ENCODE peak calls at places on chromosomes 2 and 18, in eight cellular contexts. Z is CD8-positive, alpha-beta memory T cell; T is GM23248; L is heart left ventricle; A is suprapubic skin; X is Karpas-422; D is IMR-90; O is cardiac muscle cell. H is an unnamed sample.

GRCh38 chr2:23037596-23037995 is 347.4 kb upstream of the KLHL29 start:
- DNase-seq in Z (no peak), T (no peak), L (no peak), A (no peak), X (no peak), D (no peak), O (no peak), H (no peak)

GRCh38 chr2:27353762-27354596 is 2.6 kb downstream of the GTF3C2 start:
- DNase-seq in Z (no peak), T (peak), L (no peak), A (no peak), X (no peak), D (peak), O (no peak), H (no peak)

GRCh38 chr2:70190086-70190412 is 770 bp downstream of the C2orf42 start:
- DNase-seq in Z (no peak), T (no peak), L (no peak), A (no peak), X (peak), D (peak), O (peak), H (no peak)

GRCh38 chr2:240813231-240813921 is 6.6 kb downstream of the KIF1A start:
- DNase-seq in Z (no peak), T (no peak), L (no peak), A (no peak), X (no peak), D (no peak), O (no peak), H (no peak)

GRCh38 chr2:50582164-50582563 is 449.8 kb downstream of the NRXN1 start:
- DNase-seq in Z (no peak), T (no peak), L (no peak), A (no peak), X (no peak), D (no peak), O (no peak), H (peak)

GRCh38 chr2:42421157-42421485 is 60.1 kb upstream of the COX7A2L start:
- DNase-seq in Z (no peak), T (peak), L (no peak), A (no peak), X (no peak), D (no peak), O (no peak), H (no peak)

GRCh38 chr18:48108136-48108535 is 177.7 kb upstream of the SMAD2 start:
- DNase-seq in Z (no peak), T (no peak), L (no peak), A (no peak), X (no peak), D (no peak), O (no peak), H (no peak)

GRCh38 chr2:220999351-220999750 is 572.8 kb downstream of the EPHA4 start:
- DNase-seq in Z (no peak), T (peak), L (no peak), A (no peak), X (no peak), D (peak), O (no peak), H (no peak)

GRCh38 chr2:172328103-172328835 is 99.1 kb upstream of the ITGA6 start:
- DNase-seq in Z (no peak), T (peak), L (no peak), A (no peak), X (no peak), D (peak), O (no peak), H (no peak)

GRCh38 chr2:25036221-25036559 is 5.7 kb upstream of the EFR3B start:
- DNase-seq in Z (no peak), T (no peak), L (no peak), A (no peak), X (peak), D (no peak), O (peak), H (no peak)

GRCh38 chr2:109604597-109604996 is 9.2 kb downstream of the SEPTIN10 start:
- DNase-seq in Z (no peak), T (peak), L (no peak), A (no peak), X (no peak), D (peak), O (no peak), H (peak)

DNA sequence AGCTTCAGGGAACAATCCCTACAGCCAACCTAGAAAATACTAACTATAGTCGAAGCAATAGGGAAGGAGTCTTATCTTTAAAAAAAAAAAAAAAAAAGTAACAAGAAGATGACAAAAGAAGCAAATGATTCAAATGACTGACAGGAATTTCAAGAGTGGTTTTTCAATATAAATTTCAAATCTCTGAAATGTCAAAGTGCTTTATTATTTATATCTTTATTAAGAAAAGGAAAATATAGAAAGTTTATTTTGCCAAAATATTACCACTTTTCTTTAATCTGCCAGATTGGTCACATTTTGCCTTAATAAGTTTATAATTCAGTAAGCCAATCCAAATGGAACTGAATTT is 63.5 kb upstream of the HNRNPA3 start:
- DNase-seq in Z (no peak), T (no peak), L (no peak), A (no peak), X (no peak), D (no peak), O (no peak), H (no peak)
- H3K4me3 ChIP-seq in Z (peak), T (peak), L (peak), A (peak), X (peak), D (no peak), O (no peak), H (no peak)

DNA sequence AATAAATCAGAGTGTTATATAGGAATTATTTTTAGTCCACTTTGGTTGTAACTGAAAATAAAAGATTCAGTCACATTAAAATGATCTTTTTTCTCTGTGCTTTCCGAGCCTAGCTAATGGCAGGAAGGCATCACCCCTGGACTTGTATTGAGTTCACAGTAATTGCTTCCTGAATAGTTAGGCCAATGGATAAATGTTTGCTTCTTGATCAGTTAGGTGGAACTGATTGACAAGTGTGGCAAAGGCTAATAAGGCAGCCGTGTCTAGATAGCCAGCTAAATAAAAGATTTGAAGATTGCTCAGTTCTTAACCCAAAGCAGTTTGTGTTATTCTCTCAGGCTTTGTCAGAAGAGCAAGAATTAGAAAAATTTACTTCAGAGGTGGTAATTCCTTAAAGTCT is 20.8 kb downstream of the FAM171B start:
- DNase-seq in Z (no peak), T (no peak), L (no peak), A (no peak), X (peak), D (no peak), O (no peak), H (no peak)
- H3K27ac ChIP-seq in Z (no peak), T (no peak), L (no peak), A (no peak), X (no peak), D (no peak), O (no peak), H (no peak)

DNA sequence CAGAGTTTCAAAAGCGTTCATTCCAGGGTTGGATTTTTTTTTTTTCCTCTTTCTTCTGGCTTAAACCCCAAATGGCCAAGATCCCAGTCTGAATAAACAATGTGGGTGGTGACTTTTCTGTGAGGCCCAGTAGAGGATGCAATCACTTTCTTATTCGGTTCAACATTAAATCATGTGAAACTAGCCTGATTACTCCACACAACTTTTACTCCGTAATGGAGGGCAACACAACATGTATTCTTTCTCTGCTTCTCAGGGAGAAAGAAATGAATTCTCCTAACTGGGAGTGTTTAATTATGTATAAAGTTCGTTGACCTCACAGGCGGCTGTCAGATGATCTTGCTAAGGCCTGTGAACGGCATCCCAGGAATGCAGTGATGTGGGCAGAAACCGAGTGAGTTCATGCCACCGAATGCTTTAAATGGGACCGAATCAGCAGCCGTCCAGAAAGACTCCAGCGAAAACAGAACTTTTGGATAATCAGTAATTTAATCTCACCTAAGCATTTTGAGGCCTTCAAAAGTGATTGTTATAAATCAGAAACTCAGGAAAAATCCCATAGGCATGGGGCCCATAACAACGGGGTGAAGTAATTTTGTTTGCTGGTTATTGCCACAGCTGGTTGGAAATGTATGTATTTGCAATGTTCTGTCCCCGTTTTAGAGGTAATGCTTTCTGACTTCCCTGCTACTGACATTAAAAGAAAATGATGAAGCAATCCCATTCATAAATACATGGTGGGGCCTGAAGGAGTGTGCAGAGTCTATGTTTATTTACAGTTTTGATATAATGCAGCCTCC is 81.5 kb downstream of the BCL2 start:
- DNase-seq in Z (no peak), T (peak), L (peak), A (no peak), X (no peak), D (peak), O (peak), H (peak)
- H3K4me3 ChIP-seq in Z (no peak), T (peak), L (peak), A (peak), X (no peak), D (peak), O (no peak), H (no peak)

GRCh38 chr2:2739231-2739795 is 408.2 kb upstream of the MYT1L start:
- DNase-seq in Z (no peak), T (no peak), L (no peak), A (no peak), X (no peak), D (no peak), O (no peak), H (no peak)
- H3K27ac ChIP-seq in Z (no peak), T (no peak), L (no peak), A (no peak), X (no peak), D (no peak), O (no peak), H (no peak)

GRCh38 chr2:226752887-226753286 is 46.7 kb downstream of the IRS1 start:
- DNase-seq in Z (no peak), T (no peak), L (no peak), A (no peak), X (no peak), D (no peak), O (no peak), H (no peak)

GRCh38 chr2:226756131-226756530 is 43.5 kb downstream of the IRS1 start:
- DNase-seq in Z (no peak), T (peak), L (no peak), A (no peak), X (no peak), D (peak), O (no peak), H (no peak)

GRCh38 chr2:226758886-226759660 is 40.5 kb downstream of the IRS1 start:
- DNase-seq in Z (no peak), T (peak), L (no peak), A (no peak), X (no peak), D (peak), O (no peak), H (peak)

GRCh38 chr2:226759768-226760167 is 39.9 kb downstream of the IRS1 start:
- DNase-seq in Z (no peak), T (no peak), L (no peak), A (no peak), X (no peak), D (no peak), O (no peak), H (peak)

GRCh38 chr2:226754821-226755536 is 44.6 kb downstream of the IRS1 start:
- DNase-seq in Z (no peak), T (peak), L (no peak), A (no peak), X (no peak), D (peak), O (no peak), H (no peak)
- H3K4me3 ChIP-seq in Z (no peak), T (no peak), L (no peak), A (no peak), X (no peak), D (peak), O (no peak), H (no peak)

GRCh38 chr18:58829263-58829662 is 35.4 kb upstream of the ZNF532 start:
- DNase-seq in Z (no peak), T (no peak), L (no peak), A (no peak), X (no peak), D (peak), O (no peak), H (no peak)
- H3K27ac ChIP-seq in Z (no peak), T (no peak), L (no peak), A (no peak), X (no peak), D (no peak), O (no peak), H (no peak)

DNA sequence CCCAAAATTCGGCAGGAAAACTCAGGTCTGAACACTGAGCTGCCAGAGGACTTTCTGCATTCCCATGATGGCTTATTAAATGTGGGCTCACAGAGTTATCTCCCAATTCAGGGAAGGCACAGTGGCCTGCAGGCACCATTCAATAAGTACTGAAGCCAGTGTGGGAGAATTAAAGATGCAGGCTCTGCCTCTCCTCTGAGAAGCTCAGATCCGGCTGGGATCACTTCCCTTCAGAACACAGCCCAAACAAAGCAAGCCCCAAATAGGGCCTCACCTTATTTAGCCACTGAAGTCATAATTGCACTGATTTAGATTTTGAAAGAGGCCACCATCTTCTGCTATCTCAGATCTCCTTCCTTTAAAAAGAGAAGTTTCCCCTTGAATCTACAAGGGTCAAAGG is 94.3 kb downstream of the MAPK4 start:
- DNase-seq in Z (no peak), T (no peak), L (no peak), A (no peak), X (no peak), D (no peak), O (no peak), H (no peak)
- H3K4me3 ChIP-seq in Z (no peak), T (no peak), L (peak), A (no peak), X (no peak), D (no peak), O (no peak), H (no peak)